ENCODE peak calls at places on chromosomes 2 and 18, in five cellular contexts. I, A, C, E and G are unnamed samples.

GRCh38 chr18:7729858-7730257 is 162.7 kb downstream of the PTPRM start:
- DNase-seq in I (no peak), A (no peak), C (no peak), E (no peak), G (no peak)

GRCh38 chr18:9474103-9474982 is 970 bp upstream of the RALBP1 start:
- DNase-seq in I (peak), A (no peak), C (peak), E (peak), G (no peak)

GRCh38 chr2:129861666-129862288 is 117.7 kb upstream of the RAB6C start:
- DNase-seq in I (no peak), A (no peak), C (no peak), E (no peak), G (no peak)

GRCh38 chr2:197982565-197982964 is 178.2 kb downstream of the PLCL1 start:
- DNase-seq in I (no peak), A (no peak), C (no peak), E (no peak), G (no peak)

GRCh38 chr2:10360460-10361219 is 57.9 kb downstream of the HPCAL1 start:
- DNase-seq in I (no peak), A (no peak), C (no peak), E (no peak), G (no peak)

GRCh38 chr18:59054892-59055291 is 84.8 kb upstream of the SEC11C start:
- DNase-seq in I (no peak), A (peak), C (no peak), E (no peak), G (no peak)

GRCh38 chr2:14358774-14359173 is 273.7 kb upstream of the LRATD1 start:
- DNase-seq in I (no peak), A (no peak), C (no peak), E (no peak), G (no peak)

GRCh38 chr2:65639156-65639876 is 206.9 kb upstream of the SPRED2 start:
- DNase-seq in I (no peak), A (peak), C (peak), E (no peak), G (no peak)

GRCh38 chr2:200592414-200593075 is 6.7 kb downstream of the AOX1 start:
- DNase-seq in I (no peak), A (peak), C (no peak), E (no peak), G (no peak)

GRCh38 chr2:15591373-15591691 is 336 bp upstream of the DDX1 start:
- DNase-seq in I (no peak), A (no peak), C (no peak), E (no peak), G (no peak)

GRCh38 chr2:108412995-108413726 is 35.4 kb downstream of the SULT1C4 start:
- DNase-seq in I (peak), A (peak), C (peak), E (no peak), G (no peak)

GRCh38 chr18:76499596-76500340 is 4.7 kb upstream of the ZNF516 start:
- DNase-seq in I (no peak), A (no peak), C (no peak), E (no peak), G (peak)

GRCh38 chr2:222655406-222655747 is 515 bp downstream of the FARSB start:
- DNase-seq in I (peak), A (peak), C (no peak), E (no peak), G (no peak)

GRCh38 chr2:49831698-49832367 is 677.5 kb upstream of the FSHR start:
- DNase-seq in I (no peak), A (no peak), C (no peak), E (no peak), G (no peak)

GRCh38 chr18:58303363-58303762 is 259.3 kb downstream of the NEDD4L start:
- DNase-seq in I (no peak), A (no peak), C (no peak), E (no peak), G (no peak)

GRCh38 chr18:59470627-59471121 is 111.6 kb upstream of the LMAN1 start:
- DNase-seq in I (no peak), A (no peak), C (no peak), E (no peak), G (no peak)

GRCh38 chr2:216555274-216555673 is 56.6 kb downstream of the RPL37A start:
- DNase-seq in I (peak), A (peak), C (no peak), E (no peak), G (no peak)

GRCh38 chr2:27049422-27050280 is 1.8 kb upstream of the AGBL5 start:
- DNase-seq in I (peak), A (no peak), C (peak), E (peak), G (peak)

GRCh38 chr2:20919301-20919800 is 96.5 kb upstream of the LDAH start:
- DNase-seq in I (no peak), A (no peak), C (no peak), E (no peak), G (no peak)

GRCh38 chr2:31238906-31239841 is 5.2 kb downstream of the EHD3 start:
- DNase-seq in I (no peak), A (no peak), C (no peak), E (no peak), G (no peak)

GRCh38 chr2:71592181-71592711 is 138.9 kb downstream of the DYSF start:
- DNase-seq in I (no peak), A (peak), C (no peak), E (no peak), G (no peak)

GRCh38 chr18:13220326-13220991 is 1.9 kb downstream of the LDLRAD4 start:
- DNase-seq in I (no peak), A (peak), C (no peak), E (no peak), G (no peak)

GRCh38 chr2:232329716-232330067 is 48.9 kb upstream of the ALPP start:
- DNase-seq in I (no peak), A (no peak), C (no peak), E (no peak), G (no peak)

GRCh38 chr2:88059979-88060906 is 4.7 kb upstream of the KRCC1 start:
- DNase-seq in I (peak), A (peak), C (peak), E (peak), G (peak)

GRCh38 chr18:7754725-7755181 is 187.6 kb downstream of the PTPRM start:
- DNase-seq in I (no peak), A (no peak), C (no peak), E (no peak), G (no peak)

GRCh38 chr2:5391361-5391760 is 300.8 kb upstream of the SOX11 start:
- DNase-seq in I (no peak), A (no peak), C (no peak), E (no peak), G (no peak)

GRCh38 chr2:172639823-172640222 is 83.9 kb downstream of the PDK1 start:
- DNase-seq in I (peak), A (peak), C (peak), E (no peak), G (no peak)

GRCh38 chr2:96768083-96768561 is 7.4 kb downstream of the CNNM4 start:
- DNase-seq in I (no peak), A (no peak), C (no peak), E (no peak), G (peak)

GRCh38 chr2:43110442-43110871 is 115.9 kb downstream of the ZFP36L2 start:
- DNase-seq in I (peak), A (peak), C (peak), E (no peak), G (no peak)

GRCh38 chr2:127957240-127957639 is 70.6 kb downstream of the SAP130 start:
- DNase-seq in I (no peak), A (peak), C (no peak), E (no peak), G (no peak)

GRCh38 chr2:120429586-120430500 is 83.9 kb downstream of the INHBB start:
- DNase-seq in I (no peak), A (no peak), C (no peak), E (no peak), G (no peak)

GRCh38 chr2:181753686-181754085 is 73.4 kb upstream of the NEUROD1 start:
- DNase-seq in I (no peak), A (no peak), C (no peak), E (no peak), G (no peak)

GRCh38 chr18:13375302-13376255 is 157.0 kb downstream of the LDLRAD4 start:
- DNase-seq in I (peak), A (peak), C (peak), E (no peak), G (no peak)

GRCh38 chr18:77478619-77479018 is 229.0 kb downstream of the GALR1 start:
- DNase-seq in I (no peak), A (peak), C (no peak), E (no peak), G (no peak)